ENCODE peak calls at places on chromosomes 5 and 9, in six cellular contexts. Y, E, B, F, G and D are unnamed samples.

GRCh38 chr9:33452828-33453271 is 5.5 kb upstream of the AQP3 start:
- DNase-seq in F (peak; percentile 61), G (peak; percentile 85), Y (peak; percentile 76), E (peak; percentile 41), B (peak; percentile 84), D (no peak)

GRCh38 chr5:73446631-73447233 is 1.8 kb downstream of the FOXD1 start:
- DNase-seq in F (no peak), G (no peak), Y (peak; percentile 32), E (no peak), B (no peak), D (no peak)

GRCh38 chr5:145943674-145944121 is 7.3 kb downstream of the SH3RF2 start:
- DNase-seq in F (peak; percentile 31), Y (peak; percentile 48), G (peak; percentile 73), E (no peak), B (peak; percentile 25), D (no peak)

GRCh38 chr9:14677872-14678271 is 15.4 kb downstream of the ZDHHC21 start:
- DNase-seq in G (no peak), E (no peak), B (no peak), Y (no peak), F (no peak), D (no peak)

GRCh38 chr9:88396836-88397577 is 8.8 kb downstream of the SPIN1 start:
- DNase-seq in F (no peak), B (peak; percentile 69), G (peak; percentile 45), Y (no peak), E (no peak), D (no peak)

GRCh38 chr5:118551031-118551430 is 437.3 kb downstream of the DTWD2 start:
- DNase-seq in Y (peak; percentile 43), B (no peak), F (no peak), G (no peak), E (no peak), D (no peak)

GRCh38 chr5:107340631-107341030 is 330.1 kb downstream of the EFNA5 start:
- DNase-seq in E (no peak), G (no peak), Y (no peak), F (no peak), B (no peak), D (no peak)

GRCh38 chr5:131957721-131958483 is 12.4 kb upstream of the MEIKIN start:
- DNase-seq in F (no peak), G (no peak), B (no peak), E (no peak), Y (no peak), D (no peak)

GRCh38 chr9:69295872-69296562 is 29.0 kb upstream of the ENTREP1 start:
- DNase-seq in E (no peak), G (peak; percentile 7), Y (no peak), B (peak; percentile 2), F (peak; percentile 43), D (no peak)

GRCh38 chr5:168721354-168721753 is 142.2 kb upstream of the PANK3 start:
- DNase-seq in E (no peak), B (no peak), G (no peak), F (no peak), Y (no peak), D (no peak)

GRCh38 chr5:50559955-50560354 is 106.5 kb upstream of the PARP8 start:
- DNase-seq in Y (no peak), F (no peak), E (no peak), G (no peak), B (no peak), D (no peak)